ENCODE peak calls at places on chromosomes 16 and 17, in nine cellular contexts. O is thoracic aorta; F is CD8-positive, alpha-beta memory T cell; N is adrenal gland; M is heart right ventricle; E is OCI-LY7; K is CD4-positive, alpha-beta memory T cell; Z is tibial nerve; G is neuronal stem cell. U is an unnamed sample.
A peak's percentile ranks its signal among the peaks of the same experiment; 100 is the strongest.

GRCh38 chr16:81315271-81316175 is 761 bp downstream of the GAN start:
- DNase-seq in O (peak; percentile 9), F (peak; percentile 15), N (peak; percentile 71), M (peak; percentile 53), E (peak; percentile 59), K (peak; percentile 36), Z (no peak), G (peak; percentile 23), U (peak; percentile 41)

GRCh38 chr16:68920349-68920748 is 77.0 kb downstream of the TANGO6 start:
- DNase-seq in O (no peak), F (no peak), N (no peak), M (no peak), E (no peak), K (no peak), Z (no peak), G (no peak), U (no peak)

GRCh38 chr16:74574146-74574545 is 32.8 kb downstream of the GLG1 start:
- DNase-seq in O (no peak), F (no peak), N (no peak), M (no peak), E (no peak), K (no peak), Z (no peak), G (no peak), U (no peak)

GRCh38 chr17:51258756-51259573 is 884 bp downstream of the MBTD1 start:
- DNase-seq in O (no peak), F (no peak), N (peak; percentile 55), M (peak; percentile 22), E (peak; percentile 52), K (no peak), Z (no peak), G (no peak), U (peak; percentile 69)

GRCh38 chr16:69311533-69312388 is 611 bp downstream of the VPS4A start:
- DNase-seq in O (no peak), F (peak; percentile 28), N (peak; percentile 54), M (no peak), E (peak; percentile 67), K (no peak), Z (no peak), G (peak; percentile 27), U (peak; percentile 63)

GRCh38 chr17:10633738-10634379 is 23.2 kb downstream of the MYH3 start:
- DNase-seq in O (no peak), F (no peak), N (no peak), M (no peak), E (peak; percentile 71), K (no peak), Z (no peak), G (no peak), U (no peak)

GRCh38 chr16:75311383-75311938 is 60.0 kb upstream of the BCAR1 start:
- DNase-seq in O (no peak), F (no peak), N (no peak), M (no peak), E (no peak), K (no peak), Z (no peak), G (no peak), U (no peak)

GRCh38 chr17:31581022-31581483 is 189.6 kb downstream of the RAB11FIP4 start:
- DNase-seq in O (peak; percentile 64), F (no peak), N (peak; percentile 64), M (peak; percentile 79), E (no peak), K (no peak), Z (no peak), G (no peak), U (no peak)

GRCh38 chr17:82914375-82914774 is 74.6 kb upstream of the ZNF750 start:
- DNase-seq in O (no peak), F (no peak), N (no peak), M (no peak), E (peak; percentile 72), K (no peak), Z (no peak), G (no peak), U (no peak)

GRCh38 chr16:66933776-66934137 is 445 bp downstream of the CIAO2B start:
- DNase-seq in O (no peak), F (no peak), N (no peak), M (no peak), E (no peak), K (no peak), Z (no peak), G (no peak), U (no peak)

GRCh38 chr17:42422412-42422957 is 571 bp downstream of the CAVIN1 start:
- DNase-seq in O (no peak), F (no peak), N (peak; percentile 64), M (no peak), E (no peak), K (peak; percentile 31), Z (no peak), G (no peak), U (peak; percentile 62)

GRCh38 chr17:68777243-68777855 is 176.2 kb upstream of the FAM20A start:
- DNase-seq in O (no peak), F (peak; percentile 2), N (peak; percentile 58), M (peak; percentile 75), E (peak; percentile 71), K (peak; percentile 23), Z (peak; percentile 57), G (peak; percentile 51), U (peak; percentile 58)

GRCh38 chr16:11370084-11370931 is 25.0 kb downstream of the RMI2 start:
- DNase-seq in O (no peak), F (no peak), N (peak; percentile 84), M (no peak), E (peak; percentile 92), K (no peak), Z (no peak), G (no peak), U (no peak)

GRCh38 chr17:80826955-80827645 is 164.5 kb upstream of the CHMP6 start:
- DNase-seq in O (peak; percentile 84), F (no peak), N (peak; percentile 96), M (peak; percentile 23), E (no peak), K (no peak), Z (peak; percentile 26), G (no peak), U (no peak)

GRCh38 chr17:46958192-46958591 is 20.9 kb downstream of the RPRML start:
- DNase-seq in O (no peak), F (no peak), N (no peak), M (no peak), E (no peak), K (no peak), Z (no peak), G (no peak), U (no peak)
- H3K4me1 ChIP-seq in O (no peaks in the 10 kb centered on the region), F (no peaks in the 10 kb centered on the region), N (no peaks in the 10 kb centered on the region), M (no peaks in the 10 kb centered on the region), E (peaks cover 6% of the 10 kb centered on the region), K (peaks cover 6% of the 10 kb centered on the region), Z (no peaks in the 10 kb centered on the region), G (peaks cover 16% of the 10 kb centered on the region), U (no peaks in the 10 kb centered on the region)

GRCh38 chr16:55037051-55037450 is 106.4 kb downstream of the IRX5 start:
- DNase-seq in O (no peak), F (no peak), N (no peak), M (no peak), E (no peak), K (no peak), Z (no peak), G (no peak), U (no peak)

GRCh38 chr16:55035956-55036355 is 105.3 kb downstream of the IRX5 start:
- DNase-seq in O (no peak), F (no peak), N (no peak), M (no peak), E (no peak), K (no peak), Z (no peak), G (no peak), U (no peak)

GRCh38 chr16:55039042-55039441 is 108.4 kb downstream of the IRX5 start:
- DNase-seq in O (no peak), F (no peak), N (no peak), M (no peak), E (no peak), K (no peak), Z (no peak), G (no peak), U (no peak)

GRCh38 chr16:55035037-55035436 is 104.4 kb downstream of the IRX5 start:
- DNase-seq in O (no peak), F (no peak), N (no peak), M (no peak), E (peak; percentile 39), K (no peak), Z (no peak), G (peak; percentile 41), U (peak; percentile 82)

GRCh38 chr16:55036371-55036821 is 105.7 kb downstream of the IRX5 start:
- DNase-seq in O (no peak), F (no peak), N (no peak), M (no peak), E (no peak), K (no peak), Z (no peak), G (no peak), U (no peak)
- H3K4me1 ChIP-seq in O (no peaks in the 10 kb centered on the region), F (no peaks in the 10 kb centered on the region), N (no peaks in the 10 kb centered on the region), M (no peaks in the 10 kb centered on the region), E (no peaks in the 10 kb centered on the region), K (no peaks in the 10 kb centered on the region), Z (no peaks in the 10 kb centered on the region), G (no peaks in the 10 kb centered on the region), U (no peaks in the 10 kb centered on the region)

GRCh38 chr17:54945246-54945645 is 23.2 kb downstream of the COX11 start:
- DNase-seq in O (no peak), F (no peak), N (no peak), M (no peak), E (no peak), K (no peak), Z (no peak), G (no peak), U (no peak)

GRCh38 chr17:54947396-54947795 is 21.1 kb downstream of the COX11 start:
- DNase-seq in O (no peak), F (no peak), N (no peak), M (no peak), E (no peak), K (no peak), Z (no peak), G (no peak), U (no peak)

GRCh38 chr17:54941285-54941684 is 27.2 kb downstream of the COX11 start:
- DNase-seq in O (no peak), F (no peak), N (no peak), M (no peak), E (no peak), K (no peak), Z (no peak), G (no peak), U (no peak)

GRCh38 chr17:54945671-54946070 is 22.8 kb downstream of the COX11 start:
- DNase-seq in O (no peak), F (no peak), N (no peak), M (no peak), E (no peak), K (no peak), Z (no peak), G (no peak), U (no peak)

DNA sequence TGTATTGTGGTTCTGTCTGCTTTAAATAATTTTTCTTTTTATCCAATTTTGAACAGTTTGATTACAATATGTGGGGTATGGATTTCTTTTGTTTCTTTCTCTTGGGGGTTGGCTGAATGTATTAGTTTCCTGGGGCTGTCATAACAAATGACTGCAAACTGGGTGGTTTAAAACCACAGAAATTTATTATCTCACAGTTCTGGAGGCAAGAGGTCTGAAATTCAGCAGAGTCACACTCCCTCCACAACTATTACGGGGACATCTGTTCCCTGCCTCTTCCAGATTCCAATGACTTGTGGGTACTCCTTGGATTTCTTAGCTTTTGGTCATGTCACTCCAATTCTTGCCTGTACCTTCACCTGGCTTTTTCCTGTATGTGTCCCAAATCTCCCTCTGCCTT is 23.7 kb downstream of the COX11 start:
- DNase-seq in O (no peak), F (no peak), N (no peak), M (no peak), E (no peak), K (no peak), Z (no peak), G (no peak), U (no peak)
- H3K4me1 ChIP-seq in O (no peaks in the 10 kb centered on the region), F (no peaks in the 10 kb centered on the region), N (no peaks in the 10 kb centered on the region), M (no peaks in the 10 kb centered on the region), E (no peaks in the 10 kb centered on the region), K (no peaks in the 10 kb centered on the region), Z (no peaks in the 10 kb centered on the region), G (no peaks in the 10 kb centered on the region), U (no peaks in the 10 kb centered on the region)

GRCh38 chr17:47901423-47901822 is 5.4 kb downstream of the SP2 start:
- DNase-seq in O (no peak), F (no peak), N (no peak), M (no peak), E (no peak), K (no peak), Z (no peak), G (no peak), U (no peak)
- H3K4me1 ChIP-seq in O (peaks cover 47% of the 10 kb centered on the region), F (peaks cover 20% of the 10 kb centered on the region), N (peaks cover 42% of the 10 kb centered on the region), M (peaks cover 97% of the 10 kb centered on the region), E (peaks cover 12% of the 10 kb centered on the region), K (peaks cover 30% of the 10 kb centered on the region), Z (peaks cover 96% of the 10 kb centered on the region), G (peaks cover 17% of the 10 kb centered on the region), U (no peaks in the 10 kb centered on the region)